ENCODE peak calls at places on chromosomes 12 and 14, in six cellular contexts. P is neural progenitor cell; I is tibial nerve; U is left lung; B is PC-3; A is CD4-positive, alpha-beta T cell. K is an unnamed sample.

GRCh38 chr14:95229749-95230148 is 72.4 kb upstream of the DICER1 start:
- DNase-seq in P (no peak), I (no peak), U (no peak), B (no peak), A (no peak), K (no peak)

GRCh38 chr12:100668939-100669536 is 95.6 kb downstream of the GAS2L3 start:
- DNase-seq in P (peak; percentile 89), I (peak; percentile 21), U (peak; percentile 90), B (peak; percentile 87), A (no peak), K (peak; percentile 86)

GRCh38 chr12:11658796-11659195 is 9.3 kb downstream of the ETV6 start:
- DNase-seq in P (no peak), I (no peak), U (no peak), B (peak; percentile 7), A (no peak), K (no peak)

GRCh38 chr12:12141000-12141399 is 70.3 kb downstream of the BCL2L14 start:
- DNase-seq in P (no peak), I (no peak), U (no peak), B (no peak), A (no peak), K (no peak)

GRCh38 chr14:54722791-54723432 is 156.0 kb downstream of the SAMD4A start:
- DNase-seq in P (peak; percentile 56), I (no peak), U (no peak), B (peak; percentile 79), A (no peak), K (peak; percentile 40)

GRCh38 chr12:3319723-3320492 is 171.1 kb upstream of the PRMT8 start:
- DNase-seq in P (no peak), I (no peak), U (peak; percentile 43), B (no peak), A (no peak), K (no peak)

GRCh38 chr14:52248057-52248456 is 19.4 kb upstream of the PTGDR start:
- DNase-seq in P (no peak), I (no peak), U (no peak), B (no peak), A (no peak), K (no peak)

GRCh38 chr14:104802913-104803184 is 1.9 kb downstream of the ZBTB42 start:
- DNase-seq in P (no peak), I (no peak), U (no peak), B (no peak), A (no peak), K (no peak)

GRCh38 chr14:59424707-59425106 is 40.5 kb downstream of the GPR135 start:
- DNase-seq in P (peak; percentile 7), I (peak; percentile 42), U (no peak), B (no peak), A (no peak), K (no peak)

GRCh38 chr12:20492251-20492728 is 124.0 kb downstream of the PDE3A start:
- DNase-seq in P (no peak), I (no peak), U (no peak), B (peak; percentile 28), A (no peak), K (no peak)

GRCh38 chr14:53946404-53947400 is 9.9 kb downstream of the BMP4 start:
- DNase-seq in P (peak; percentile 71), I (no peak), U (peak; percentile 78), B (no peak), A (no peak), K (no peak)

GRCh38 chr14:94129758-94130414 is 482 bp upstream of the IFI27L2 start:
- DNase-seq in P (peak; percentile 75), I (peak; percentile 48), U (no peak), B (peak; percentile 52), A (no peak), K (peak; percentile 48)
- TF ChIP-seq CTCF in P (no peak), I (no peak), U (peak; percentile 3), B (no peak), A (no peak), K (no peak)

GRCh38 chr14:20499108-20499507 is 6.2 kb upstream of the RNASE10 start:
- DNase-seq in P (no peak), I (no peak), U (no peak), B (peak; percentile 68), A (no peak), K (no peak)
- H3K27ac ChIP-seq in P (no peak overlapping the region), I (no peak overlapping the region), U (no peak overlapping the region), B (peak overlapping the region; percentile 16), A (no peak overlapping the region), K (no peak overlapping the region)

DNA sequence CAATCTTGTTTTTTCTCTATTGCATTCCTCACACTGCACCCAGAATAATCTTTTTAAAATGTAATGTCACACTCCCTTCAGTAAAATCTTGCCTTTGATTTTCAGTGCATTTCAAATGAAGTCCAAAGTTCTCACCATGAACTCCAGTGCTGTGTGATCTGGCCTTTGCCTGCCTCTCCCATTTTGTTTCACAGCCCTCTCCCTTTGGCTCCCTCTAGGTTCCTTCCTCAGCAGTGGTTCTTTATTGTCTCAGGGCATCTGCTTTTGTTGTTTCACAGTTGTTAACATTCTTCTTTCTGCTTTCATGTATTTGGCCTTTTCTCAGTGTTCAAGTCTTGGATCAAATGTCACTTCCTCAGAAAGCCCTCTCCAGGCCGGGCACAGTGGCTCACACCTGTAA is 84.5 kb upstream of the AMN1 start:
- DNase-seq in P (peak; percentile 53), I (no peak), U (no peak), B (no peak), A (no peak), K (no peak)
- TF ChIP-seq CTCF in P (peak; percentile 35), I (no peak), U (no peak), B (no peak), A (no peak), K (no peak)

GRCh38 chr14:22557846-22558220 is 31.2 kb downstream of the DAD1 start:
- DNase-seq in P (no peak), I (no peak), U (no peak), B (no peak), A (no peak), K (no peak)
- H3K27ac ChIP-seq in P (no peak overlapping the region), I (peak overlapping the region; percentile 90), U (peak overlapping the region; percentile 60), B (no peak overlapping the region), A (peak overlapping the region; percentile 99), K (no peak overlapping the region)

DNA sequence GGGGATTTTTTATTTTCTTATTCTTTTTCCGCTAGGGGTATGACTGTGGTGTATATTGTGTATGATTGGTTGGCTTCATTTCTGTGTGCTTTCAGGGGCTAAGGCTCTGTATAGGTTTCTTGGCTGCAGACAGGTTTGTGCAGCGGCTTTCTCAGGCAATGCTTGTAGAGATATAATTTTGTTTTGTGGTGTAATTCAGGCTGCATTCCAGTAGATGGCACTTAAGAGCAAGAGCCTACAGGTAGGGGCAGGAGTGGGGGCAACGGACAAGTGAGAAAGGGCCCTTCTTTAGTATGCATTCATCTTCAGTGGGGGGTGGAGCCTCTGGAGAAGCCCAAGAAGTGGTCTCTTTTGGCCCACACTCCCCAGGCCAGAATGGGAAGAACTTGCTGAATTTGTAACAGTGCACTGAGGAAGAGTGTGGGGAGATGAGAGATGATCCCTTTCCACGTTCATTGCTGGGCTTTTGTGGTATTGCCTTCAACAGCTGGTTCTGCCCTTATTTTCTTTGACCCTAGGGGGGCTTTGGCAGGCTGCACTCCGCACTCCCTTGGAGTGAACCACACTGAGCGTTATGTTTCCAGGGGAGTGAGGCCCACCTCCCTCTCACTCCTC is 78.6 kb downstream of the IFNG-AS1 start:
- DNase-seq in P (no peak), I (no peak), U (no peak), B (peak; percentile 44), A (no peak), K (no peak)
- TF ChIP-seq CTCF in P (peak; percentile 41), I (no peak), U (no peak), B (peak; percentile 79), A (no peak), K (peak; percentile 54)